ENCODE peak calls at places on chromosomes 13 and 19, in ten cellular contexts. R, S, O, V, Z, W, D, H, T and F are unnamed samples.

GRCh38 chr19:13112555-13112954 is 4.0 kb downstream of the TRMT1 start:
- DNase-seq in V (no peak), D (no peak), T (no peak), R (no peak), H (no peak), W (no peak), Z (no peak), O (no peak), S (no peak), F (no peak)

GRCh38 chr19:16405091-16405490 is 66.7 kb downstream of the EPS15L1 start:
- DNase-seq in V (no peak), Z (no peak), D (no peak), S (no peak), W (no peak), O (no peak), T (no peak), H (no peak), R (no peak), F (no peak)

GRCh38 chr19:8320564-8321066 is 560 bp downstream of the NDUFA7 start:
- DNase-seq in O (peak; percentile 15), D (no peak), W (no peak), Z (no peak), T (peak; percentile 26), S (no peak), V (peak; percentile 54), H (peak; percentile 73), R (no peak), F (no peak)

GRCh38 chr19:48741222-48741999 is 1.0 kb upstream of the RASIP1 start:
- DNase-seq in S (peak; percentile 61), D (no peak), H (peak; percentile 74), O (peak; percentile 32), Z (peak; percentile 97), R (no peak), W (peak; percentile 81), V (peak; percentile 80), T (no peak), F (no peak)

GRCh38 chr19:3245050-3245449 is 20.6 kb downstream of the CELF5 start:
- DNase-seq in W (no peak), T (no peak), Z (no peak), D (no peak), R (no peak), V (no peak), S (no peak), O (no peak), H (no peak), F (no peak)

GRCh38 chr13:35857769-35858168 is 273.4 kb downstream of the DCLK1 start:
- DNase-seq in V (no peak), H (no peak), T (peak; percentile 52), O (peak; percentile 33), S (no peak), R (no peak), W (no peak), D (peak; percentile 75), Z (peak; percentile 52), F (no peak)

GRCh38 chr19:27876489-27876888 is 1336.5 kb downstream of the UQCRFS1 start:
- DNase-seq in T (no peak), Z (no peak), S (no peak), W (no peak), H (no peak), O (no peak), V (no peak), R (no peak), D (no peak), F (no peak)

GRCh38 chr13:93304868-93305613 is 78.4 kb downstream of the GPC6 start:
- DNase-seq in Z (no peak), S (no peak), R (no peak), H (no peak), W (peak; percentile 16), T (no peak), V (no peak), D (no peak), O (no peak), F (no peak)

GRCh38 chr13:30668305-30668704 is 50.6 kb downstream of the USPL1 start:
- DNase-seq in W (no peak), T (no peak), D (no peak), V (no peak), Z (no peak), S (no peak), R (no peak), H (no peak), O (no peak), F (no peak)

GRCh38 chr13:34458756-34459462 is 483.2 kb upstream of the NBEA start:
- DNase-seq in O (no peak), S (peak; percentile 32), W (no peak), R (peak; percentile 74), V (no peak), D (peak; percentile 7), Z (no peak), H (no peak), T (no peak), F (no peak)

GRCh38 chr13:113839536-113840204 is 24.2 kb downstream of the GAS6 start:
- DNase-seq in V (peak; percentile 62), D (no peak), T (no peak), W (no peak), O (no peak), H (no peak), R (no peak), S (no peak), Z (no peak), F (no peak)

GRCh38 chr19:3682741-3683404 is 17.4 kb downstream of the PIP5K1C start:
- DNase-seq in Z (no peak), S (no peak), T (peak; percentile 61), H (no peak), R (peak; percentile 55), D (peak; percentile 95), W (peak; percentile 79), O (no peak), V (peak; percentile 50), F (no peak)

GRCh38 chr19:50646074-50646807 is 3.0 kb upstream of the C19orf81 start:
- DNase-seq in O (no peak), Z (no peak), S (no peak), H (no peak), R (peak; percentile 45), W (no peak), D (peak; percentile 44), V (no peak), T (peak; percentile 84), F (peak; percentile 52)

GRCh38 chr19:7925171-7925837 is 631 bp downstream of the CTXN1 start:
- DNase-seq in Z (peak; percentile 99), W (peak; percentile 94), T (peak; percentile 67), S (peak; percentile 60), D (peak; percentile 74), R (peak; percentile 68), V (peak; percentile 90), H (peak; percentile 87), O (peak; percentile 93), F (no peak)

GRCh38 chr19:52659013-52659412 is 20.9 kb upstream of the ZNF83 start:
- DNase-seq in R (no peak), V (no peak), Z (peak; percentile 49), O (no peak), H (no peak), W (no peak), S (no peak), T (no peak), D (no peak), F (no peak)

GRCh38 chr19:7924241-7924640 is 1.7 kb downstream of the CTXN1 start:
- DNase-seq in O (no peak), T (no peak), V (no peak), D (no peak), S (no peak), Z (no peak), H (peak; percentile 47), R (no peak), W (no peak), F (no peak)

GRCh38 chr13:63631006-63631405 is 2215.4 kb upstream of the PCDH20 start:
- DNase-seq in V (no peak), W (no peak), T (no peak), D (no peak), S (no peak), H (no peak), O (no peak), Z (no peak), R (no peak), F (no peak)

GRCh38 chr13:63636231-63636993 is 2220.8 kb upstream of the PCDH20 start:
- DNase-seq in V (no peak), O (no peak), T (peak; percentile 7), D (peak; percentile 42), Z (no peak), H (no peak), W (no peak), S (no peak), R (no peak), F (no peak)
- TF ChIP-seq CTCF in V (no peak), O (no peak), T (peak; percentile 7), D (peak; percentile 54), Z (peak; percentile 24), H (no peak), W (no peak), S (no peak), R (no peak), F (no peak)

GRCh38 chr13:40790232-40790631 is 821 bp downstream of the SLC25A15 start:
- DNase-seq in O (no peak), D (peak; percentile 14), Z (no peak), V (no peak), H (no peak), W (peak; percentile 16), T (no peak), S (no peak), R (no peak), F (no peak)
- H3K4me3 ChIP-seq in O (peak overlapping the region; percentile 63), D (peak overlapping the region; percentile 70), Z (peak overlapping the region; percentile 74), V (peak overlapping the region; percentile 63), H (peak overlapping the region; percentile 73), W (peak overlapping the region; percentile 83), T (peak overlapping the region; percentile 68), S (peak overlapping the region; percentile 52), R (peak overlapping the region; percentile 78), F (peak overlapping the region; percentile 70)

GRCh38 chr13:42769650-42770049 is 11.7 kb upstream of the FAM216B start:
- DNase-seq in O (no peak), S (no peak), W (no peak), Z (no peak), R (no peak), V (no peak), T (peak; percentile 22), D (no peak), H (no peak), F (no peak)
- TF ChIP-seq CTCF in O (no peak), S (no peak), W (no peak), Z (peak; percentile 19), R (no peak), V (no peak), T (no peak), D (peak; percentile 42), H (no peak), F (peak; percentile 7)

DNA sequence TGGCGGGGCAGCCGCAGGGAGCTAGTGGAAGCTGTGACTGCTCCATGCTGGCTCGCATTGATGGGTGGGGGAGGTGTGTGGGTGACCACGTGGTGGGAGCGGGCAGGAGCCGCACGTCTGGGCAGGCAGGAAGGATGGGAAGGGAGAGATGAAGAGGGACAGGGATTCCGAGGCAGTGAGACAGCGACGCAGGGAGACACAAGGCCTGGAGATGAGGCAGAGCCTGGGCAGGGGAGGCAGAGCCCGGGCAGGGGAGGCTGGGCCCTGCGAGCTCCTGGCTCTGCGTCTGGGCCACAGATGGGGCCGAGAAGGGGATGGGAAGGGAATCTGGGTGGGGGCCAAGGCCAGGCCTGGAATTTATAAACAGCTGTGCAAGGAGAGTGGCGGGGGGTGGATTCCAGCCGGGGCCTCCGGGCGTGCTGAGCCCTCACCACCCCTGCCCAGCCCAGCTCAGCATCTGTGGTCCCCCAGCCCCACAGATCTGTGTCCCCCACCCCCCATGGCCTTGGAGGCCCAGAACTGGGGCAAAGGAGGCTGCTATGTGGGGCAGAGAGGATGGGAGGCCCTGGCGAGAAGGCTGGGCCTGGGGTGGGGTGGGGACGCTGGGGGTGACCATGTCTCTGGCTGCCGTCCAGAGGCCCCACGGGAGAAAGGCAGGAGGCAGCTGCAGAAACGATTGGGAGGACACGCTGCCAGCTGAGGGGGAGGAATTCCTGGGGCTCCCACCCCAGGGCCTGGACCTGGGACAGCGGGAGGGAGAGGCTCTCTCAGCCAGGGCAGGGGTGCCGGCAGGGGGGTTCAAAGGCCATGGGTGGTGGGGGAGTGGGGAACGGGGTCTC is 6.0 kb downstream of the EHD2 start:
- DNase-seq in V (peak; percentile 84), S (peak; percentile 92), W (peak; percentile 95), H (peak; percentile 22), Z (no peak), R (peak; percentile 98), D (peak; percentile 97), T (peak; percentile 97), O (peak; percentile 43), F (peak; percentile 95)
- H3K4me3 ChIP-seq in V (no peak overlapping the region), S (peak overlapping the region; percentile 7), W (peak overlapping the region; percentile 40), H (no peak overlapping the region), Z (no peak overlapping the region), R (peak overlapping the region; percentile 51), D (peak overlapping the region; percentile 33), T (peak overlapping the region; percentile 38), O (no peak overlapping the region), F (peak overlapping the region; percentile 24)